ENCODE peak calls at places on chromosomes 6 and 20, in eight cellular contexts. Z is astrocyte, I is thoracic aorta, K is right cardiac atrium, J is brain microvascular endothelial cell, U is A549, V is GM23338, W is adrenal gland. H is an unnamed sample.
A peak's percentile ranks its signal among the peaks of the same experiment; 100 is the strongest.

GRCh38 chr6:56359201-56359899 is 112.0 kb upstream of the COL21A1 start:
- DNase-seq in Z (peak; percentile 47), I (peak; percentile 38), K (peak; percentile 31), J (peak; percentile 72), U (peak; percentile 68), V (peak; percentile 84), W (peak; percentile 86), H (peak; percentile 58)

GRCh38 chr20:3383878-3384495 is 23.5 kb downstream of the DNAAF9 start:
- DNase-seq in Z (no peak), I (no peak), K (no peak), J (no peak), U (no peak), V (no peak), W (no peak), H (no peak)

GRCh38 chr20:37348643-37349516 is 2.9 kb downstream of the SRC start:
- DNase-seq in Z (no peak), I (no peak), K (no peak), J (no peak), U (no peak), V (no peak), W (no peak), H (no peak)

GRCh38 chr6:33843086-33843695 is 39.4 kb upstream of the MLN start:
- DNase-seq in Z (peak; percentile 12), I (no peak), K (no peak), J (no peak), U (no peak), V (no peak), W (no peak), H (no peak)

GRCh38 chr6:52995913-52996685 is 1.0 kb upstream of the GSTA4 start:
- DNase-seq in Z (peak; percentile 87), I (no peak), K (peak; percentile 49), J (peak; percentile 18), U (peak; percentile 78), V (peak; percentile 54), W (peak; percentile 41), H (peak; percentile 74)

GRCh38 chr6:3625161-3625979 is 126.1 kb downstream of the PXDC1 start:
- DNase-seq in Z (no peak), I (no peak), K (no peak), J (no peak), U (no peak), V (no peak), W (no peak), H (no peak)

GRCh38 chr6:111841822-111842221 is 31.4 kb downstream of the FYN start:
- DNase-seq in Z (peak; percentile 99), I (no peak), K (no peak), J (peak; percentile 86), U (no peak), V (no peak), W (no peak), H (no peak)

GRCh38 chr6:163940705-163941470 is 526.4 kb downstream of the QKI start:
- DNase-seq in Z (peak; percentile 26), I (no peak), K (no peak), J (no peak), U (no peak), V (no peak), W (no peak), H (no peak)

GRCh38 chr6:123994891-123995635 is 191.4 kb downstream of the NKAIN2 start:
- DNase-seq in Z (no peak), I (no peak), K (no peak), J (no peak), U (no peak), V (no peak), W (no peak), H (no peak)

GRCh38 chr20:38377039-38377715 is 30.9 kb downstream of the LBP start:
- DNase-seq in Z (no peak), I (no peak), K (no peak), J (no peak), U (no peak), V (no peak), W (no peak), H (no peak)

GRCh38 chr20:35866446-35867202 is 87.7 kb downstream of the SCAND1 start:
- DNase-seq in Z (peak; percentile 87), I (no peak), K (no peak), J (peak; percentile 15), U (no peak), V (no peak), W (no peak), H (no peak)

GRCh38 chr20:6686171-6686570 is 81.3 kb upstream of the BMP2 start:
- DNase-seq in Z (no peak), I (no peak), K (no peak), J (no peak), U (no peak), V (no peak), W (no peak), H (no peak)

GRCh38 chr6:149362289-149362688 is 37.8 kb upstream of the SUMO4 start:
- DNase-seq in Z (no peak), I (no peak), K (no peak), J (no peak), U (no peak), V (no peak), W (no peak), H (no peak)

GRCh38 chr6:161373905-161374451 is 100.1 kb upstream of the AGPAT4 start:
- DNase-seq in Z (peak; percentile 16), I (no peak), K (peak; percentile 57), J (peak; percentile 53), U (peak; percentile 55), V (peak; percentile 89), W (peak; percentile 83), H (no peak)

GRCh38 chr6:15086273-15087158 is 159.4 kb upstream of the JARID2 start:
- DNase-seq in Z (no peak), I (no peak), K (no peak), J (no peak), U (no peak), V (no peak), W (no peak), H (no peak)

GRCh38 chr20:62205618-62206387 is 14.3 kb downstream of the HRH3 start:
- DNase-seq in Z (no peak), I (no peak), K (no peak), J (no peak), U (no peak), V (no peak), W (no peak), H (no peak)

GRCh38 chr6:27889628-27890315 is 22.4 kb downstream of the OR2B2 start:
- DNase-seq in Z (no peak), I (no peak), K (no peak), J (no peak), U (peak; percentile 37), V (peak; percentile 82), W (no peak), H (no peak)

GRCh38 chr6:35275417-35275816 is 15.9 kb downstream of the ZNF76 start:
- DNase-seq in Z (no peak), I (no peak), K (no peak), J (no peak), U (no peak), V (no peak), W (no peak), H (no peak)

GRCh38 chr6:35278708-35279107 is 18.9 kb upstream of the DEF6 start:
- DNase-seq in Z (no peak), I (no peak), K (no peak), J (no peak), U (no peak), V (no peak), W (no peak), H (no peak)

GRCh38 chr6:35275861-35276260 is 16.3 kb downstream of the ZNF76 start:
- DNase-seq in Z (no peak), I (no peak), K (no peak), J (no peak), U (no peak), V (no peak), W (no peak), H (no peak)

GRCh38 chr6:35272005-35272404 is 12.5 kb downstream of the ZNF76 start:
- DNase-seq in Z (no peak), I (no peak), K (no peak), J (no peak), U (no peak), V (no peak), W (no peak), H (no peak)

DNA sequence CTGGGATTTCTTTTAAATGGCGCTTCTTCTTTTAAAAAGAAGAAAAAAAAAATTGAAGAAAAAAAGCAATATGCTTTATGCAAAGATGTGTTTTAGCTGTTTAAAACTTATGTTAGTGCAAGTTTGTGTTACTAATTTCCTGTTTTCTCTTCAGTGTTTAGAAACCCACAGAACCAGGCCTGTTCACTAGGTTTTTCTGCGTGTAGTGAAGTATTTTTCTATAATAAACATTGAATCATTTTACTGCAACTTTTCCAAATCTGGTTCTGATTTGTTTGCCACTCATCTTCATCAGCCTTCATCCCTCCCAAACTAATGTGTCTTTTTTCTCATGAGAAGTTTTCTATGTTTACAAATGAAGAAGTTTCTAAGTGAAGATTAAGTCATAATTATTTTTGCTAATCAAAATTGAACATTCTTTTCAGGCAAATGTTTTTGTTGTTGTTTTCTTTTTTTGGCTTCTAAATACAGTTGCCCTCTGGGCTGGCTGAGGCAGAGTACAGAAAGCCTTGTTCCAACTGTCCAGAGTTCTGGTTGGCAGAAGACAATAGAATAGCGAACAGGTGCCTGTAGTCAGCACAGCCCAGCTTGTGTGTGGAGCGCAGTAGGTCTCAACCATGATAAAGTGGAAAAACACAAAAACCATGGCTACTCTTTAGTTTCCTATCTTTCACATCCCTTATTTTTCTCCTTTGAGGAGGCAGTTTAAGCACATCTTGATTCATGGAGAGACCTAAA is 14.5 kb downstream of the ZNF76 start:
- DNase-seq in Z (no peak), I (no peak), K (no peak), J (no peak), U (no peak), V (no peak), W (no peak), H (no peak)
- H3K27ac ChIP-seq in Z (no peak overlapping the region), I (peak overlapping the region; percentile 24), K (no peak overlapping the region), J (no peak overlapping the region), U (no peak overlapping the region), V (no peak overlapping the region), W (no peak overlapping the region), H (peak overlapping the region; percentile 31)

GRCh38 chr6:55130806-55131324 is 43.5 kb upstream of the HCRTR2 start:
- DNase-seq in Z (no peak), I (no peak), K (no peak), J (no peak), U (no peak), V (no peak), W (no peak), H (no peak)

GRCh38 chr6:55131616-55132015 is 42.7 kb upstream of the HCRTR2 start:
- DNase-seq in Z (no peak), I (no peak), K (no peak), J (no peak), U (no peak), V (no peak), W (no peak), H (no peak)
- H3K27ac ChIP-seq in Z (no peak overlapping the region), I (no peak overlapping the region), K (no peak overlapping the region), J (no peak overlapping the region), U (no peak overlapping the region), V (no peak overlapping the region), W (no peak overlapping the region), H (no peak overlapping the region)

DNA sequence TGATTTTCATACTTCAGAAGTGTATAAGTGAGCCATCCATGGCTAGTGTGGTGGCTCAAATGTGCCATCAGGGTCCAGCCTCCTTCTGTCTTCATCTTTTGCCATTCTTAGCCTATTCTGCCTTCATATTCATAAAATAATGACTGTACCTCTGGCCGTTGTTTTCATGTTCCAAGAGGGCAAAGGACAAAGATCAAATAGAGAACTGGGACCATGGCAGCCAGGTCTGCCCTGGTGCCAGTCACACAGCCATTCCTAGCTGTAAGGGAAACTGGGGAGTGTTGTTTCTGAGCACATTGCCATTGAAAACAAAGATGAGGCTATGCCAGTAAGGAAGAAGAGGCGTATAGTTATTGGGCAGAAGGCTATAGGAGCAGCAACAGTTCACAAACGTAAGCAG is 518.6 kb downstream of the TFAP2B start:
- DNase-seq in Z (no peak), I (no peak), K (no peak), J (no peak), U (no peak), V (no peak), W (no peak), H (no peak)
- H3K27ac ChIP-seq in Z (no peak overlapping the region), I (no peak overlapping the region), K (no peak overlapping the region), J (no peak overlapping the region), U (no peak overlapping the region), V (no peak overlapping the region), W (no peak overlapping the region), H (no peak overlapping the region)

GRCh38 chr6:136424901-136425300 is 125.3 kb downstream of the MAP7 start:
- DNase-seq in Z (no peak), I (no peak), K (no peak), J (no peak), U (no peak), V (no peak), W (no peak), H (no peak)
- H3K27ac ChIP-seq in Z (no peak overlapping the region), I (no peak overlapping the region), K (no peak overlapping the region), J (no peak overlapping the region), U (peak overlapping the region; percentile 82), V (no peak overlapping the region), W (no peak overlapping the region), H (no peak overlapping the region)